ENCODE peak calls at places on chromosome 17, in eight cellular contexts. One of them, this sample, is unnamed.

GRCh38 chr17:77125432-77125901 is 15.3 kb upstream of the SEC14L1 start:
- DNase-seq in Peyer's patch: no peak
- DNase-seq in right lobe of liver: no peak
- DNase-seq in GM13977: no peak
- DNase-seq in A549: peak
- DNase-seq in stomach: no peak
- DNase-seq in fibroblast of lung: peak
- DNase-seq in astrocyte: peak
- DNase-seq in this sample: no peak

GRCh38 chr17:32493581-32494513 is 7.1 kb downstream of the CDK5R1 start:
- DNase-seq in Peyer's patch: peak
- DNase-seq in right lobe of liver: no peak
- DNase-seq in GM13977: no peak
- DNase-seq in A549: no peak
- DNase-seq in stomach: no peak
- DNase-seq in fibroblast of lung: no peak
- DNase-seq in astrocyte: no peak
- DNase-seq in this sample: no peak

GRCh38 chr17:60525347-60525623 is 757 bp downstream of the APPBP2 start:
- DNase-seq in Peyer's patch: no peak
- DNase-seq in right lobe of liver: no peak
- DNase-seq in GM13977: no peak
- DNase-seq in A549: no peak
- DNase-seq in stomach: no peak
- DNase-seq in fibroblast of lung: peak
- DNase-seq in astrocyte: peak
- DNase-seq in this sample: no peak

GRCh38 chr17:78130439-78131101 is at the start of gene TMC8:
- DNase-seq in Peyer's patch: no peak
- DNase-seq in right lobe of liver: peak
- DNase-seq in GM13977: peak
- DNase-seq in A549: no peak
- DNase-seq in stomach: peak
- DNase-seq in fibroblast of lung: no peak
- DNase-seq in astrocyte: no peak
- DNase-seq in this sample: no peak

GRCh38 chr17:76495663-76496400 is 5.4 kb downstream of the RHBDF2 start:
- DNase-seq in Peyer's patch: no peak
- DNase-seq in right lobe of liver: no peak
- DNase-seq in GM13977: no peak
- DNase-seq in A549: no peak
- DNase-seq in stomach: no peak
- DNase-seq in fibroblast of lung: no peak
- DNase-seq in astrocyte: no peak
- DNase-seq in this sample: no peak

GRCh38 chr17:80846932-80847331 is 144.7 kb upstream of the CHMP6 start:
- DNase-seq in Peyer's patch: peak
- DNase-seq in right lobe of liver: no peak
- DNase-seq in GM13977: no peak
- DNase-seq in A549: no peak
- DNase-seq in stomach: no peak
- DNase-seq in fibroblast of lung: no peak
- DNase-seq in astrocyte: no peak
- DNase-seq in this sample: no peak

GRCh38 chr17:61235821-61236197 is 163.8 kb upstream of the TBX2 start:
- DNase-seq in Peyer's patch: no peak
- DNase-seq in right lobe of liver: no peak
- DNase-seq in GM13977: no peak
- DNase-seq in A549: no peak
- DNase-seq in stomach: no peak
- DNase-seq in fibroblast of lung: peak
- DNase-seq in astrocyte: peak
- DNase-seq in this sample: no peak

GRCh38 chr17:63528183-63528582 is 5.0 kb downstream of the KCNH6 start:
- DNase-seq in Peyer's patch: no peak
- DNase-seq in right lobe of liver: no peak
- DNase-seq in GM13977: no peak
- DNase-seq in A549: no peak
- DNase-seq in stomach: no peak
- DNase-seq in fibroblast of lung: no peak
- DNase-seq in astrocyte: no peak
- DNase-seq in this sample: no peak

GRCh38 chr17:67521773-67522069 is 144.6 kb downstream of the PITPNC1 start:
- DNase-seq in Peyer's patch: no peak
- DNase-seq in right lobe of liver: no peak
- DNase-seq in GM13977: no peak
- DNase-seq in A549: no peak
- DNase-seq in stomach: no peak
- DNase-seq in fibroblast of lung: no peak
- DNase-seq in astrocyte: no peak
- DNase-seq in this sample: no peak

GRCh38 chr17:81193470-81194224 is 27.6 kb upstream of the AATK start:
- DNase-seq in Peyer's patch: no peak
- DNase-seq in right lobe of liver: no peak
- DNase-seq in GM13977: peak
- DNase-seq in A549: no peak
- DNase-seq in stomach: no peak
- DNase-seq in fibroblast of lung: no peak
- DNase-seq in astrocyte: no peak
- DNase-seq in this sample: no peak

GRCh38 chr17:3892095-3892998 is 506 bp downstream of the CAMKK1 start:
- DNase-seq in Peyer's patch: peak
- DNase-seq in right lobe of liver: peak
- DNase-seq in GM13977: peak
- DNase-seq in A549: peak
- DNase-seq in stomach: peak
- DNase-seq in fibroblast of lung: peak
- DNase-seq in astrocyte: peak
- DNase-seq in this sample: peak

GRCh38 chr17:72425796-72426173 is 305.0 kb downstream of the SOX9 start:
- DNase-seq in Peyer's patch: no peak
- DNase-seq in right lobe of liver: no peak
- DNase-seq in GM13977: no peak
- DNase-seq in A549: no peak
- DNase-seq in stomach: no peak
- DNase-seq in fibroblast of lung: no peak
- DNase-seq in astrocyte: no peak
- DNase-seq in this sample: no peak

GRCh38 chr17:49513616-49514373 is 18.7 kb downstream of the NGFR start:
- DNase-seq in Peyer's patch: no peak
- DNase-seq in right lobe of liver: peak
- DNase-seq in GM13977: no peak
- DNase-seq in A549: no peak
- DNase-seq in stomach: no peak
- DNase-seq in fibroblast of lung: no peak
- DNase-seq in astrocyte: no peak
- DNase-seq in this sample: no peak

GRCh38 chr17:15966183-15966878 is 21.4 kb downstream of the ADORA2B start:
- DNase-seq in Peyer's patch: no peak
- DNase-seq in right lobe of liver: no peak
- DNase-seq in GM13977: no peak
- DNase-seq in A549: no peak
- DNase-seq in stomach: peak
- DNase-seq in fibroblast of lung: peak
- DNase-seq in astrocyte: no peak
- DNase-seq in this sample: no peak

GRCh38 chr17:8832711-8833352 is 33.7 kb upstream of the MFSD6L start:
- DNase-seq in Peyer's patch: no peak
- DNase-seq in right lobe of liver: no peak
- DNase-seq in GM13977: no peak
- DNase-seq in A549: peak
- DNase-seq in stomach: no peak
- DNase-seq in fibroblast of lung: no peak
- DNase-seq in astrocyte: no peak
- DNase-seq in this sample: peak

GRCh38 chr17:57144567-57144966 is 59.5 kb downstream of the AKAP1 start:
- DNase-seq in Peyer's patch: no peak
- DNase-seq in right lobe of liver: no peak
- DNase-seq in GM13977: no peak
- DNase-seq in A549: no peak
- DNase-seq in stomach: no peak
- DNase-seq in fibroblast of lung: no peak
- DNase-seq in astrocyte: no peak
- DNase-seq in this sample: no peak

GRCh38 chr17:48002920-48003685 is 32.2 kb downstream of the CDK5RAP3 start:
- DNase-seq in Peyer's patch: no peak
- DNase-seq in right lobe of liver: no peak
- DNase-seq in GM13977: no peak
- DNase-seq in A549: no peak
- DNase-seq in stomach: no peak
- DNase-seq in fibroblast of lung: no peak
- DNase-seq in astrocyte: no peak
- DNase-seq in this sample: peak
- TF ChIP-seq CTCF in Peyer's patch: no peak
- TF ChIP-seq CTCF in right lobe of liver: no peak
- TF ChIP-seq CTCF in GM13977: no peak
- TF ChIP-seq CTCF in A549: no peak
- TF ChIP-seq CTCF in stomach: no peak
- TF ChIP-seq CTCF in fibroblast of lung: no peak
- TF ChIP-seq CTCF in astrocyte: no peak
- TF ChIP-seq CTCF in this sample: peak

GRCh38 chr17:40340880-40341807 is 23.4 kb downstream of the GJD3 start:
- DNase-seq in Peyer's patch: peak
- DNase-seq in right lobe of liver: peak
- DNase-seq in GM13977: peak
- DNase-seq in A549: peak
- DNase-seq in stomach: peak
- DNase-seq in fibroblast of lung: peak
- DNase-seq in astrocyte: peak
- DNase-seq in this sample: peak
- TF ChIP-seq CTCF in Peyer's patch: no peak
- TF ChIP-seq CTCF in right lobe of liver: peak
- TF ChIP-seq CTCF in GM13977: no peak
- TF ChIP-seq CTCF in A549: no peak
- TF ChIP-seq CTCF in stomach: no peak
- TF ChIP-seq CTCF in fibroblast of lung: no peak
- TF ChIP-seq CTCF in astrocyte: no peak
- TF ChIP-seq CTCF in this sample: no peak

GRCh38 chr17:4903051-4903818 is at the start of gene CHRNE:
- DNase-seq in Peyer's patch: no peak
- DNase-seq in right lobe of liver: peak
- DNase-seq in GM13977: no peak
- DNase-seq in A549: peak
- DNase-seq in stomach: peak
- DNase-seq in fibroblast of lung: peak
- DNase-seq in astrocyte: peak
- DNase-seq in this sample: peak

GRCh38 chr17:4908301-4908700 is 5.4 kb upstream of the CHRNE start:
- DNase-seq in Peyer's patch: no peak
- DNase-seq in right lobe of liver: no peak
- DNase-seq in GM13977: no peak
- DNase-seq in A549: no peak
- DNase-seq in stomach: no peak
- DNase-seq in fibroblast of lung: no peak
- DNase-seq in astrocyte: no peak
- DNase-seq in this sample: no peak

GRCh38 chr17:4914009-4914408 is 11.1 kb upstream of the CHRNE start:
- DNase-seq in Peyer's patch: no peak
- DNase-seq in right lobe of liver: no peak
- DNase-seq in GM13977: no peak
- DNase-seq in A549: no peak
- DNase-seq in stomach: no peak
- DNase-seq in fibroblast of lung: no peak
- DNase-seq in astrocyte: no peak
- DNase-seq in this sample: no peak

DNA sequence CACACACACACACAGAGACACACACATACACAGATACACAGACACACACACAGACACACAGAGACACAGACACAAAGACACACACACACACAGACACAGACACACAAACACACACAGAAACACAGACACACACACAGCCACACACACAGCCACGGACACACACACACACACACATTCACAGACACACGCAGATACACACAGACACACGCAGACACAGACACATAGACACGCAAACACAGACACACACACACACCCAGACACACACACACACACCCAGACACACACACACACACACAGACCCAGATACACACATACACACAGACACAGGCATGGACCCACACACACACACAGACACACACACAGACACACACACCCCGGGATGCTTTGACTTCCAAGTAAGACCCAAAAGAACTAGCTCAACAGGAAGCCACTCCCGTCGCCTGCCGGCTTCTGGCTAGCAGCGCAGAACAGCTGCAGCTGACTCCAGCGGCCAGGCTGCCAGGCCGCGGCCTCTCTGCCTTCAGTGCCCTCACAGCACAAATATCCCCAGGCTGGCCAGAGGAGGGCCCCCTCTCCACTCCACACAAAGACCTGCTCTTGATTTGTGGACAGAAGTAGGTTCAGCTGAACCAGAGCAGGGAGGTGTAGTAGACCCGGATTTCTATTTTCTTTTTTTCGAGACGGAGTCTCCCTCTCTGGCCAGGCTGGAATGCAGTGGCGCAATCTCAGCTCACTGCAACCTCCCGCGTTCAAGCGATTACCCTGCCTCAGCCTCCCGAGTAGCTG is 6.0 kb upstream of the CHRNE start:
- DNase-seq in Peyer's patch: peak
- DNase-seq in right lobe of liver: peak
- DNase-seq in GM13977: peak
- DNase-seq in A549: peak
- DNase-seq in stomach: peak
- DNase-seq in fibroblast of lung: peak
- DNase-seq in astrocyte: peak
- DNase-seq in this sample: peak
- TF ChIP-seq CTCF in Peyer's patch: peak
- TF ChIP-seq CTCF in right lobe of liver: peak
- TF ChIP-seq CTCF in GM13977: peak
- TF ChIP-seq CTCF in A549: peak
- TF ChIP-seq CTCF in stomach: peak
- TF ChIP-seq CTCF in fibroblast of lung: peak
- TF ChIP-seq CTCF in astrocyte: peak
- TF ChIP-seq CTCF in this sample: peak

GRCh38 chr17:44084921-44085320 is 14.4 kb downstream of the G6PC3 start:
- DNase-seq in Peyer's patch: no peak
- DNase-seq in right lobe of liver: no peak
- DNase-seq in GM13977: no peak
- DNase-seq in A549: no peak
- DNase-seq in stomach: no peak
- DNase-seq in fibroblast of lung: no peak
- DNase-seq in astrocyte: no peak
- DNase-seq in this sample: no peak

GRCh38 chr17:44082206-44082605 is 11.7 kb downstream of the G6PC3 start:
- DNase-seq in Peyer's patch: no peak
- DNase-seq in right lobe of liver: no peak
- DNase-seq in GM13977: no peak
- DNase-seq in A549: no peak
- DNase-seq in stomach: no peak
- DNase-seq in fibroblast of lung: no peak
- DNase-seq in astrocyte: no peak
- DNase-seq in this sample: no peak

GRCh38 chr17:44081681-44082080 is 11.1 kb downstream of the G6PC3 start:
- DNase-seq in Peyer's patch: no peak
- DNase-seq in right lobe of liver: no peak
- DNase-seq in GM13977: no peak
- DNase-seq in A549: no peak
- DNase-seq in stomach: no peak
- DNase-seq in fibroblast of lung: no peak
- DNase-seq in astrocyte: peak
- DNase-seq in this sample: no peak

GRCh38 chr17:44083250-44083849 is 12.8 kb downstream of the G6PC3 start:
- DNase-seq in Peyer's patch: no peak
- DNase-seq in right lobe of liver: no peak
- DNase-seq in GM13977: no peak
- DNase-seq in A549: peak
- DNase-seq in stomach: no peak
- DNase-seq in fibroblast of lung: no peak
- DNase-seq in astrocyte: no peak
- DNase-seq in this sample: no peak

GRCh38 chr17:44084131-44084538 is 13.6 kb downstream of the G6PC3 start:
- DNase-seq in Peyer's patch: no peak
- DNase-seq in right lobe of liver: no peak
- DNase-seq in GM13977: peak
- DNase-seq in A549: no peak
- DNase-seq in stomach: no peak
- DNase-seq in fibroblast of lung: no peak
- DNase-seq in astrocyte: no peak
- DNase-seq in this sample: peak
- TF ChIP-seq CTCF in Peyer's patch: no peak
- TF ChIP-seq CTCF in right lobe of liver: peak
- TF ChIP-seq CTCF in GM13977: peak
- TF ChIP-seq CTCF in A549: peak
- TF ChIP-seq CTCF in stomach: no peak
- TF ChIP-seq CTCF in fibroblast of lung: peak
- TF ChIP-seq CTCF in astrocyte: peak
- TF ChIP-seq CTCF in this sample: peak